ENCODE peak calls at places on chromosomes 13 and 19, in ten cellular contexts. A, Y, L, V, W, K, C, G, X and N are unnamed samples.

GRCh38 chr13:34878354-34878753 is 63.7 kb upstream of the NBEA start:
- DNase-seq in A (no peak), K (no peak), X (no peak), W (no peak), G (no peak), C (no peak), Y (no peak), L (no peak), V (no peak), N (no peak)

GRCh38 chr19:45119582-45119981 is 26.6 kb downstream of the PPP1R37 start:
- DNase-seq in V (no peak), X (no peak), A (no peak), W (no peak), K (no peak), C (no peak), L (no peak), G (no peak), Y (no peak), N (no peak)

GRCh38 chr19:19966862-19967261 is 66.1 kb downstream of the ZNF93 start:
- DNase-seq in K (no peak), V (no peak), X (no peak), C (no peak), Y (no peak), L (no peak), A (no peak), G (no peak), W (no peak), N (no peak)

GRCh38 chr13:73832203-73832602 is 302.0 kb downstream of the KLF12 start:
- DNase-seq in K (no peak), L (no peak), X (no peak), V (no peak), Y (no peak), W (no peak), G (no peak), C (no peak), A (no peak), N (no peak)

GRCh38 chr19:55703790-55704215 is 28.8 kb downstream of the EPN1 start:
- DNase-seq in K (peak), C (peak), X (peak), L (peak), Y (no peak), A (no peak), V (peak), W (peak), G (no peak), N (peak)

GRCh38 chr13:80599765-80600164 is 258.8 kb upstream of the SPRY2 start:
- DNase-seq in G (no peak), W (no peak), A (no peak), V (no peak), X (no peak), K (no peak), C (peak), Y (no peak), L (no peak), N (no peak)

GRCh38 chr19:11457115-11457514 is 21.7 kb downstream of the PRKCSH start:
- DNase-seq in G (no peak), V (peak), Y (no peak), K (no peak), W (no peak), A (no peak), L (peak), X (peak), C (no peak), N (peak)

GRCh38 chr19:801030-801860 is 4.0 kb downstream of the PTBP1 start:
- DNase-seq in W (peak), C (peak), G (no peak), Y (no peak), A (no peak), V (no peak), X (peak), L (no peak), K (no peak), N (peak)

GRCh38 chr19:58118979-58119733 is 21.1 kb upstream of the ZSCAN18 start:
- DNase-seq in X (no peak), V (no peak), Y (no peak), A (no peak), C (no peak), G (no peak), L (no peak), W (no peak), K (no peak), N (no peak)

GRCh38 chr19:43439183-43440063 is 24.7 kb downstream of the TEX101 start:
- DNase-seq in W (no peak), V (no peak), X (no peak), K (no peak), C (peak), G (no peak), L (no peak), Y (no peak), A (peak), N (no peak)

GRCh38 chr19:34225659-34226015 is 28.7 kb upstream of the GARRE1 start:
- DNase-seq in K (no peak), X (no peak), A (no peak), C (no peak), W (no peak), G (no peak), Y (no peak), V (no peak), L (peak), N (no peak)

GRCh38 chr19:38544569-38545315 is 73.0 kb downstream of the MAP4K1 start:
- DNase-seq in L (peak), V (peak), Y (no peak), W (no peak), X (peak), K (no peak), A (no peak), G (no peak), C (peak), N (no peak)

GRCh38 chr19:13865578-13866462 is 11.1 kb upstream of the NANOS3 start:
- DNase-seq in W (peak), G (no peak), Y (no peak), C (no peak), X (peak), A (no peak), L (no peak), K (no peak), V (no peak), N (peak)

GRCh38 chr13:107324416-107325204 is 756.7 kb upstream of the ARGLU1 start:
- DNase-seq in K (no peak), C (no peak), V (no peak), A (no peak), W (no peak), X (no peak), Y (no peak), G (no peak), L (peak), N (no peak)

GRCh38 chr19:22144394-22144793 is 52.4 kb downstream of the ZNF676 start:
- DNase-seq in W (no peak), K (no peak), G (no peak), V (no peak), Y (no peak), C (peak), A (no peak), X (peak), L (peak), N (no peak)

GRCh38 chr19:13842294-13843103 is 34.4 kb upstream of the NANOS3 start:
- DNase-seq in G (peak), K (peak), W (peak), C (peak), Y (peak), X (peak), V (peak), A (no peak), L (peak), N (peak)

GRCh38 chr19:42412661-42413076 is 14.5 kb downstream of the LIPE start:
- DNase-seq in K (no peak), X (peak), G (no peak), W (no peak), Y (no peak), V (peak), C (no peak), A (no peak), L (no peak), N (no peak)

GRCh38 chr13:66265446-66265845 is 964.7 kb downstream of the PCDH9 start:
- DNase-seq in X (no peak), A (no peak), G (no peak), C (no peak), Y (no peak), L (peak), V (no peak), K (no peak), W (no peak), N (no peak)

GRCh38 chr13:112984954-112985802 is 16.2 kb downstream of the MCF2L start:
- DNase-seq in A (no peak), G (no peak), L (no peak), Y (peak), V (no peak), K (no peak), X (no peak), C (no peak), W (no peak), N (no peak)

GRCh38 chr13:57311009-57311586 is 144.1 kb downstream of the PRR20E start:
- DNase-seq in G (no peak), Y (peak), W (no peak), L (no peak), V (no peak), C (no peak), X (no peak), A (no peak), K (no peak), N (no peak)

GRCh38 chr13:78376033-78376432 is 227.3 kb downstream of the POU4F1 start:
- DNase-seq in Y (no peak), K (no peak), V (no peak), W (no peak), C (peak), L (no peak), G (peak), X (no peak), A (no peak), N (no peak)

GRCh38 chr19:5090780-5091575 is 122.1 kb downstream of the KDM4B start:
- DNase-seq in G (no peak), Y (no peak), X (no peak), C (peak), V (no peak), K (no peak), W (no peak), L (peak), A (no peak), N (peak)